ENCODE peak calls at places on chromosome 16, in six cellular contexts. One of them, this sample, is unnamed.

GRCh38 chr16:66996324-66996982 is 8.1 kb downstream of the CES4A start:
- DNase-seq in H9: no peak
- DNase-seq in mesenchymal stem cell: peak; percentile 72
- DNase-seq in mesendoderm: no peak
- DNase-seq in IMR-90: peak; percentile 80
- DNase-seq in H1: no peak
- DNase-seq in this sample: no peak

GRCh38 chr16:72371307-72372081 is 199.5 kb upstream of the PMFBP1 start:
- DNase-seq in H9: peak; percentile 75
- DNase-seq in mesenchymal stem cell: peak; percentile 65
- DNase-seq in mesendoderm: peak; percentile 95
- DNase-seq in IMR-90: peak; percentile 25
- DNase-seq in H1: no peak
- DNase-seq in this sample: peak; percentile 56

GRCh38 chr16:68722119-68723024 is 14.7 kb upstream of the CDH1 start:
- DNase-seq in H9: no peak
- DNase-seq in mesenchymal stem cell: no peak
- DNase-seq in mesendoderm: peak; percentile 57
- DNase-seq in IMR-90: no peak
- DNase-seq in H1: no peak
- DNase-seq in this sample: no peak

GRCh38 chr16:55349867-55350266 is 25.9 kb downstream of the IRX6 start:
- DNase-seq in H9: no peak
- DNase-seq in mesenchymal stem cell: no peak
- DNase-seq in mesendoderm: no peak
- DNase-seq in IMR-90: no peak
- DNase-seq in H1: no peak
- DNase-seq in this sample: no peak

GRCh38 chr16:86089986-86090385 is 191.0 kb downstream of the IRF8 start:
- DNase-seq in H9: no peak
- DNase-seq in mesenchymal stem cell: no peak
- DNase-seq in mesendoderm: no peak
- DNase-seq in IMR-90: no peak
- DNase-seq in H1: no peak
- DNase-seq in this sample: no peak

GRCh38 chr16:2026461-2027023 is at the start of gene NHERF2:
- DNase-seq in H9: no peak
- DNase-seq in mesenchymal stem cell: peak; percentile 40
- DNase-seq in mesendoderm: no peak
- DNase-seq in IMR-90: no peak
- DNase-seq in H1: no peak
- DNase-seq in this sample: no peak

GRCh38 chr16:86476956-86477530 is 33.3 kb upstream of the FOXF1 start:
- DNase-seq in H9: no peak
- DNase-seq in mesenchymal stem cell: no peak
- DNase-seq in mesendoderm: no peak
- DNase-seq in IMR-90: no peak
- DNase-seq in H1: no peak
- DNase-seq in this sample: no peak

GRCh38 chr16:2710711-2711231 is 9.3 kb downstream of the PRSS27 start:
- DNase-seq in H9: no peak
- DNase-seq in mesenchymal stem cell: no peak
- DNase-seq in mesendoderm: no peak
- DNase-seq in IMR-90: no peak
- DNase-seq in H1: no peak
- DNase-seq in this sample: no peak

GRCh38 chr16:52562770-52563169 is 15.8 kb upstream of the TOX3 start:
- DNase-seq in H9: no peak
- DNase-seq in mesenchymal stem cell: no peak
- DNase-seq in mesendoderm: no peak
- DNase-seq in IMR-90: no peak
- DNase-seq in H1: no peak
- DNase-seq in this sample: no peak

GRCh38 chr16:83520596-83520995 is 287.2 kb upstream of the HSBP1 start:
- DNase-seq in H9: no peak
- DNase-seq in mesenchymal stem cell: no peak
- DNase-seq in mesendoderm: no peak
- DNase-seq in IMR-90: no peak
- DNase-seq in H1: no peak
- DNase-seq in this sample: no peak

GRCh38 chr16:87724490-87725291 is 41.1 kb downstream of the KLHDC4 start:
- DNase-seq in H9: no peak
- DNase-seq in mesenchymal stem cell: no peak
- DNase-seq in mesendoderm: no peak
- DNase-seq in IMR-90: no peak
- DNase-seq in H1: no peak
- DNase-seq in this sample: no peak

GRCh38 chr16:87721622-87722565 is 43.9 kb downstream of the KLHDC4 start:
- DNase-seq in H9: no peak
- DNase-seq in mesenchymal stem cell: no peak
- DNase-seq in mesendoderm: no peak
- DNase-seq in IMR-90: no peak
- DNase-seq in H1: no peak
- DNase-seq in this sample: no peak

GRCh38 chr16:87720411-87720810 is 45.4 kb downstream of the KLHDC4 start:
- DNase-seq in H9: no peak
- DNase-seq in mesenchymal stem cell: no peak
- DNase-seq in mesendoderm: no peak
- DNase-seq in IMR-90: no peak
- DNase-seq in H1: no peak
- DNase-seq in this sample: no peak

GRCh38 chr16:87723224-87723619 is 42.6 kb downstream of the KLHDC4 start:
- DNase-seq in H9: no peak
- DNase-seq in mesenchymal stem cell: peak; percentile 37
- DNase-seq in mesendoderm: no peak
- DNase-seq in IMR-90: peak; percentile 97
- DNase-seq in H1: no peak
- DNase-seq in this sample: no peak

DNA sequence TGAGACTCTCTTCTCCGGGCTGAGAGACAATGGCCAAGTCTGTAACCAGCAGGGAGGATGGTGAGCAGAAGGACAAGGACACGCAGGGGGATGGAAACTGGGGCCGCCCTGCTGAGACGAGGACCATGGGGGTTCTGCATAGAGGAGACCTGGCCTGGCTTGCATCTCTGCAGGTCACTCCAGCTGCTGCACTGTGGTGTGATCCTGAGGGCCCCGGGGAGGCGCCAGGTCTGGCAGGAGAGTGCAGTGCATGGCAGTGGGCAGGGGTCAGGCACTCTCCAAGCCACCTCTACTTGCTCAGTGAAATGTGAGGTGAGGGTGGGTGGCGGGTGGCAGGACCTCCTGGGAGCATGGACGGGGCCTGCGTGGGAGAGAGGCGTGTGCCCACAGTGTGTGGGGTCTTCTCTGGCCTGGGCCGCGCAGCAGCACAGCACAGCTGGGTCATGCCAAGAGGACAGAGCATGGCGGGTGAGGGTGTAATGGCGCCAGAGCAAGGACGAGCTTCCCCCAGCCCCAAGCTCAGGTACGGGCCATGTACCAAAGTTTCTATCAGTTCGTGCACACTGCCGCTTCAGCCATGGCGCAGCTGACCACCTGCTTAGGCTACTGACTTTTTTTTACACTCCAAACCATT is 43.1 kb downstream of the KLHDC4 start:
- DNase-seq in H9: no peak
- DNase-seq in mesenchymal stem cell: no peak
- DNase-seq in mesendoderm: no peak
- DNase-seq in IMR-90: no peak
- DNase-seq in H1: no peak
- DNase-seq in this sample: no peak
- H3K9ac ChIP-seq in H9: no peak overlapping the region
- H3K9ac ChIP-seq in mesenchymal stem cell: no peak overlapping the region
- H3K9ac ChIP-seq in mesendoderm: no peak overlapping the region
- H3K9ac ChIP-seq in IMR-90: no peak overlapping the region
- H3K9ac ChIP-seq in H1: no peak overlapping the region
- H3K9ac ChIP-seq in this sample: peak overlapping the region; percentile 12

DNA sequence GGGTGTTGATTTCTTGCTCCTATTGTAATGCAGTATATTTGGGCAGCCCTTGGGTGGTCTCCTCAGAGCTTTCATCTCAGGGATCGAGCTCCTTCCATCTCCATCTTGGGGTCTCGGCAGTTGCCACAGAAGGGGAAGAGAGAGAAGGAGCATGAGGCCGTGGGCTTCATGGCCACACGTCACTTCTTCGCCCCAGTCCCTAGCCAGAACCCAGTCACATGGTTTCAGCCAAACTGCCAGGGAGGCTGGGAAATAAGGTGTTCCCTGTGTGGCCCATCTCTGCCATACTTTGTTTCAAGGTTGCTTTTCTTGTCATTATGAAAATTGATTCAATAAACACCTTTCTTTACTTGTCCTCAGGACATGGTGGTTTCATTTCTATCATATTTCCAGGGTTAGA is 68.4 kb upstream of the NKD1 start:
- DNase-seq in H9: no peak
- DNase-seq in mesenchymal stem cell: no peak
- DNase-seq in mesendoderm: no peak
- DNase-seq in IMR-90: no peak
- DNase-seq in H1: no peak
- DNase-seq in this sample: no peak
- H2BK15ac ChIP-seq in H9: no peak overlapping the region
- H2BK15ac ChIP-seq in mesenchymal stem cell: no peak overlapping the region
- H2BK15ac ChIP-seq in mesendoderm: no peak overlapping the region
- H2BK15ac ChIP-seq in IMR-90: no peak overlapping the region
- H2BK15ac ChIP-seq in H1: no peak overlapping the region
- H2BK15ac ChIP-seq in this sample: no peak overlapping the region

GRCh38 chr16:84853534-84853933 is 33.7 kb downstream of the CRISPLD2 start:
- DNase-seq in H9: no peak
- DNase-seq in mesenchymal stem cell: no peak
- DNase-seq in mesendoderm: no peak
- DNase-seq in IMR-90: no peak
- DNase-seq in H1: no peak
- DNase-seq in this sample: no peak

GRCh38 chr16:84848991-84849634 is 29.3 kb downstream of the CRISPLD2 start:
- DNase-seq in H9: no peak
- DNase-seq in mesenchymal stem cell: no peak
- DNase-seq in mesendoderm: no peak
- DNase-seq in IMR-90: no peak
- DNase-seq in H1: peak; percentile 60
- DNase-seq in this sample: no peak

GRCh38 chr16:84849751-84850150 is 30.0 kb downstream of the CRISPLD2 start:
- DNase-seq in H9: no peak
- DNase-seq in mesenchymal stem cell: no peak
- DNase-seq in mesendoderm: no peak
- DNase-seq in IMR-90: no peak
- DNase-seq in H1: no peak
- DNase-seq in this sample: no peak

GRCh38 chr16:84851192-84852127 is 31.7 kb downstream of the CRISPLD2 start:
- DNase-seq in H9: no peak
- DNase-seq in mesenchymal stem cell: peak; percentile 87
- DNase-seq in mesendoderm: peak; percentile 53
- DNase-seq in IMR-90: peak; percentile 98
- DNase-seq in H1: no peak
- DNase-seq in this sample: no peak

DNA sequence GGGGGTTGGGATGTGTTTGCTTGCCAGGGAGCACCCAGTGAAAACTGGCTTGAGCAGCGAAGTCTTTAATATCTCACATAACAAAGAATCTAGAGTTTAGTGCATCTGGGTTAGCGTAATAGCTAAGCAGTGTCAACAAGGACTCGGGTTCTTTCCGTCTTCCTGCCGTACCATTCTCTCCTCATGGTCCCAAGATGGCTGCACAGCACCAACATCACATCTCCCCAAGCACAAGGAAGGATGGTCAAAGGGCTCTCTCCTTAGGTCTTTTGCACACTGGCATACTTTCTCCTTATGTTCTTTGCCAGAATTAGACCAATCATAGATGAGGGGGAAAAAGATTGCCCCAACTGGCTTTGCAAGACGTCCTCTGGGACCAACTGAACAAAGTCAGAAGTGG is 30.9 kb downstream of the CRISPLD2 start:
- DNase-seq in H9: no peak
- DNase-seq in mesenchymal stem cell: no peak
- DNase-seq in mesendoderm: no peak
- DNase-seq in IMR-90: no peak
- DNase-seq in H1: no peak
- DNase-seq in this sample: no peak
- H3K9ac ChIP-seq in H9: no peak overlapping the region
- H3K9ac ChIP-seq in mesenchymal stem cell: no peak overlapping the region
- H3K9ac ChIP-seq in mesendoderm: no peak overlapping the region
- H3K9ac ChIP-seq in IMR-90: no peak overlapping the region
- H3K9ac ChIP-seq in H1: no peak overlapping the region
- H3K9ac ChIP-seq in this sample: no peak overlapping the region

GRCh38 chr16:75231570-75231969 is 12.8 kb downstream of the CTRB1 start:
- DNase-seq in H9: no peak
- DNase-seq in mesenchymal stem cell: no peak
- DNase-seq in mesendoderm: no peak
- DNase-seq in IMR-90: no peak
- DNase-seq in H1: no peak
- DNase-seq in this sample: no peak
- H2BK15ac ChIP-seq in H9: no peak overlapping the region
- H2BK15ac ChIP-seq in mesenchymal stem cell: no peak overlapping the region
- H2BK15ac ChIP-seq in mesendoderm: no peak overlapping the region
- H2BK15ac ChIP-seq in IMR-90: no peak overlapping the region
- H2BK15ac ChIP-seq in H1: no peak overlapping the region
- H2BK15ac ChIP-seq in this sample: no peak overlapping the region

GRCh38 chr16:280005-280421 is 378 bp upstream of the ARHGDIG start:
- DNase-seq in H9: no peak
- DNase-seq in mesenchymal stem cell: no peak
- DNase-seq in mesendoderm: no peak
- DNase-seq in IMR-90: no peak
- DNase-seq in H1: no peak
- DNase-seq in this sample: no peak

GRCh38 chr16:278863-279366 is 1.5 kb upstream of the ARHGDIG start:
- DNase-seq in H9: no peak
- DNase-seq in mesenchymal stem cell: peak; percentile 37
- DNase-seq in mesendoderm: peak; percentile 72
- DNase-seq in IMR-90: peak; percentile 17
- DNase-seq in H1: no peak
- DNase-seq in this sample: no peak

GRCh38 chr16:280552-280951 is at the start of gene ARHGDIG:
- DNase-seq in H9: no peak
- DNase-seq in mesenchymal stem cell: no peak
- DNase-seq in mesendoderm: no peak
- DNase-seq in IMR-90: no peak
- DNase-seq in H1: no peak
- DNase-seq in this sample: no peak

GRCh38 chr16:280991-281659 is 734 bp downstream of the ARHGDIG start:
- DNase-seq in H9: no peak
- DNase-seq in mesenchymal stem cell: no peak
- DNase-seq in mesendoderm: no peak
- DNase-seq in IMR-90: no peak
- DNase-seq in H1: no peak
- DNase-seq in this sample: no peak

DNA sequence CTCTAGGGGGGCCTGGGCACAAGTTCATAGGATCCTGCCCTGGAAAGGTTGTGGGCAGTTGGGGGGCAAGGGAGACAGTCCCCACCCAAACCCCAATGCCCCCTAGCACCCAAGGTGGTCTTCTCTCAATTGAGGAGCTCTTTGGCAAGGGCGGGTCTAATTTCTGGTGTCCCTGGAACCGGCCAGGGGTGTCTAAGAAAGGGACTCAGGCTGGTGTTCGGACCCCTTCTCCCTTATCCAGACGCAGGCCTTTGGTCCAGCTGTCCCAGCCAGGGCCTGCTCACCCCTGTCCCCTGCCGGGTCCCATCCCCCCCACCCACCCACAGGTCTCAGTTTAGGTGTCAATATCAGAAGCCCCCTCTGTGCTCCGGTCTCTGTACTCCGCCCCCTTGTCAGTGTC is 860 bp upstream of the ARHGDIG start:
- DNase-seq in H9: no peak
- DNase-seq in mesenchymal stem cell: no peak
- DNase-seq in mesendoderm: no peak
- DNase-seq in IMR-90: no peak
- DNase-seq in H1: no peak
- DNase-seq in this sample: no peak
- H3K9ac ChIP-seq in H9: no peak overlapping the region
- H3K9ac ChIP-seq in mesenchymal stem cell: no peak overlapping the region
- H3K9ac ChIP-seq in mesendoderm: no peak overlapping the region
- H3K9ac ChIP-seq in IMR-90: no peak overlapping the region
- H3K9ac ChIP-seq in H1: no peak overlapping the region
- H3K9ac ChIP-seq in this sample: no peak overlapping the region

This sample was measured in neuronal stem cell.